ENCODE peak calls at places on chromosomes 2 and 18, in six cellular contexts. Y is K562, X is H1, C is GM12891, J is GM12878, Z is HepG2. R is an unnamed sample.
A peak's percentile ranks its signal among the peaks of the same experiment; 100 is the strongest.

GRCh38 chr2:6929196-6929874 is 12.1 kb downstream of the RNF144A start:
- DNase-seq in Y (no peak), J (no peak), X (no peak), Z (no peak), C (no peak), R (no peak)

GRCh38 chr2:121489284-121489683 is 41.4 kb upstream of the RNU4ATAC start:
- DNase-seq in Z (peak; percentile 66), Y (no peak), C (no peak), J (peak; percentile 12), X (no peak), R (no peak)

GRCh38 chr2:151729837-151730236 is 4.4 kb downstream of the NEB start:
- DNase-seq in C (no peak), J (no peak), X (no peak), Y (no peak), Z (no peak), R (no peak)

GRCh38 chr2:63047534-63048281 is 2.9 kb upstream of the OTX1 start:
- DNase-seq in Z (no peak), X (peak; percentile 85), C (no peak), Y (no peak), J (no peak), R (no peak)

GRCh38 chr2:46194856-46195255 is 102.4 kb upstream of the EPAS1 start:
- DNase-seq in J (no peak), Y (no peak), Z (no peak), X (no peak), C (no peak), R (no peak)

GRCh38 chr2:42573256-42573655 is 4.8 kb downstream of the MTA3 start:
- DNase-seq in Z (peak; percentile 51), C (no peak), X (no peak), Y (no peak), J (no peak), R (no peak)

GRCh38 chr18:51568151-51568550 is 370.7 kb upstream of the MEX3C start:
- DNase-seq in C (no peak), Z (no peak), X (no peak), Y (no peak), J (no peak), R (no peak)

GRCh38 chr2:132604561-132604960 is 65.4 kb downstream of the LYPD1 start:
- DNase-seq in J (no peak), C (no peak), Z (no peak), X (no peak), Y (no peak), R (no peak)

GRCh38 chr2:50786345-50786744 is 245.6 kb downstream of the NRXN1 start:
- DNase-seq in X (no peak), J (no peak), C (no peak), Z (no peak), Y (no peak), R (no peak)

GRCh38 chr2:171893824-171894611 is at the start of gene SLC25A12:
- DNase-seq in X (peak; percentile 83), Z (peak; percentile 71), C (peak; percentile 91), Y (peak; percentile 94), J (no peak), R (peak; percentile 93)

GRCh38 chr2:75647771-75648170 is 1.2 kb downstream of the MRPL19 start:
- DNase-seq in J (no peak), Z (no peak), Y (no peak), C (no peak), X (no peak), R (no peak)

GRCh38 chr2:26938399-26938798 is 32.0 kb upstream of the MAPRE3 start:
- DNase-seq in Z (no peak), Y (peak; percentile 69), C (no peak), J (no peak), X (no peak), R (no peak)

GRCh38 chr2:74532222-74532621 is 2.5 kb downstream of the HTRA2 start:
- DNase-seq in J (no peak), X (no peak), Y (no peak), Z (peak; percentile 68), C (no peak), R (no peak)

GRCh38 chr2:224268441-224268840 is 133.5 kb downstream of the FAM124B start:
- DNase-seq in J (no peak), X (no peak), Y (peak; percentile 4), Z (peak; percentile 49), C (no peak), R (no peak)

GRCh38 chr18:9913526-9914333 is at the start of gene VAPA:
- DNase-seq in Y (peak; percentile 98), X (peak; percentile 96), C (peak; percentile 89), Z (peak; percentile 86), J (peak; percentile 89), R (peak; percentile 86)
- TF ChIP-seq POLR2A in Y (peak; percentile 96), X (peak; percentile 78), C (peak; percentile 76), Z (peak; percentile 93), J (peak; percentile 96), R (peak; percentile 87)

GRCh38 chr2:70714141-70714905 is 53.7 kb downstream of the ADD2 start:
- DNase-seq in C (no peak), Y (no peak), Z (no peak), X (peak; percentile 43), J (no peak), R (no peak)
- TF ChIP-seq TAF1 in C (no peak), Y (no peak), Z (no peak), X (no peak), J (no peak), R (no peak)

GRCh38 chr2:201669865-201670264 is 26.6 kb upstream of the TMEM237 start:
- DNase-seq in X (no peak), Z (no peak), J (no peak), C (no peak), Y (no peak), R (no peak)
- TF ChIP-seq POLR2AphosphoS5 in X (no peak), Z (no peak), J (no peak), C (no peak), Y (no peak), R (no peak)

GRCh38 chr2:85577386-85578242 is at the start of gene VAMP8:
- DNase-seq in Y (peak; percentile 74), X (peak; percentile 80), Z (peak; percentile 44), C (no peak), J (no peak), R (peak; percentile 68)
- TF ChIP-seq POLR2A in Y (peak; percentile 75), X (peak; percentile 19), Z (peak; percentile 69), C (peak; percentile 30), J (peak; percentile 72), R (peak; percentile 48)

GRCh38 chr2:91442246-91442905 is 2750.9 kb downstream of the RPIA start:
- DNase-seq in X (peak; percentile 67), Z (no peak), J (no peak), Y (peak; percentile 26), C (peak; percentile 19), R (peak; percentile 22)
- TF ChIP-seq TAF1 in X (no peak), Z (no peak), J (no peak), Y (no peak), C (no peak), R (no peak)

R was measured in GM12892.